ENCODE peak calls at places on chromosome 17, in four cellular contexts. I is A549, A is thoracic aorta, G is transverse colon. B is an unnamed sample.
A peak's percentile ranks its signal among the peaks of the same experiment; 100 is the strongest.

GRCh38 chr17:55320594-55321506 is 56.1 kb downstream of the HLF start:
- DNase-seq in I (no peak), A (peak; percentile 43), G (no peak), B (no peak)

GRCh38 chr17:21397341-21398050 is 21.3 kb downstream of the KCNJ12 start:
- DNase-seq in I (no peak), A (no peak), G (no peak), B (no peak)

GRCh38 chr17:21286066-21286770 is 1.7 kb downstream of the MAP2K3 start:
- DNase-seq in I (peak; percentile 95), A (peak; percentile 96), G (peak; percentile 92), B (peak; percentile 95)

GRCh38 chr17:38915639-38915995 is 9.8 kb upstream of the LASP1NB start:
- DNase-seq in I (no peak), A (no peak), G (no peak), B (no peak)

GRCh38 chr17:32871736-32872135 is 5.2 kb downstream of the MYO1D start:
- DNase-seq in I (no peak), A (no peak), G (no peak), B (no peak)

GRCh38 chr17:67461876-67462275 is 84.8 kb downstream of the PITPNC1 start:
- DNase-seq in I (no peak), A (no peak), G (no peak), B (no peak)

GRCh38 chr17:41178341-41178740 is 320 bp upstream of the KRTAP4-2 start:
- DNase-seq in I (no peak), A (no peak), G (no peak), B (no peak)

GRCh38 chr17:72125226-72125651 is 4.4 kb downstream of the SOX9 start:
- DNase-seq in I (no peak), A (no peak), G (peak; percentile 21), B (no peak)

GRCh38 chr17:79984877-79985276 is 50.8 kb downstream of the TBC1D16 start:
- DNase-seq in I (no peak), A (no peak), G (no peak), B (no peak)

GRCh38 chr17:40491486-40491885 is 9.9 kb downstream of the TNS4 start:
- DNase-seq in I (no peak), A (no peak), G (no peak), B (peak; percentile 22)

GRCh38 chr17:16352303-16352837 is 899 bp downstream of the CENPV start:
- DNase-seq in I (peak; percentile 63), A (no peak), G (peak; percentile 54), B (peak; percentile 64)

GRCh38 chr17:27415090-27415795 is 41.0 kb upstream of the KSR1 start:
- DNase-seq in I (no peak), A (no peak), G (no peak), B (no peak)

GRCh38 chr17:52025231-52025630 is 133.3 kb downstream of the CA10 start:
- DNase-seq in I (no peak), A (no peak), G (no peak), B (no peak)

GRCh38 chr17:75498019-75498725 is 17.2 kb downstream of the CASKIN2 start:
- DNase-seq in I (no peak), A (no peak), G (no peak), B (peak; percentile 53)

GRCh38 chr17:50501054-50501453 is 7.2 kb upstream of the MYCBPAP start:
- DNase-seq in I (no peak), A (no peak), G (peak; percentile 33), B (peak; percentile 27)

GRCh38 chr17:81440511-81441244 is 45.4 kb downstream of the BAHCC1 start:
- DNase-seq in I (peak; percentile 87), A (no peak), G (no peak), B (no peak)

GRCh38 chr17:7238418-7239090 is 703 bp downstream of the PHF23 start:
- DNase-seq in I (peak; percentile 65), A (no peak), G (no peak), B (no peak)

GRCh38 chr17:72466199-72466598 is 345.4 kb downstream of the SOX9 start:
- DNase-seq in I (peak; percentile 87), A (no peak), G (peak; percentile 65), B (no peak)

GRCh38 chr17:57672971-57673370 is 72.1 kb downstream of the CCDC182 start:
- DNase-seq in I (no peak), A (no peak), G (no peak), B (no peak)

GRCh38 chr17:74605361-74605760 is 13.3 kb upstream of the CD300LD start:
- DNase-seq in I (peak; percentile 47), A (no peak), G (peak; percentile 46), B (peak; percentile 78)

GRCh38 chr17:71349908-71350600 is 770.8 kb upstream of the SOX9 start:
- DNase-seq in I (no peak), A (no peak), G (no peak), B (no peak)

GRCh38 chr17:55480907-55481306 is 30.3 kb downstream of the SMIM36 start:
- DNase-seq in I (no peak), A (no peak), G (no peak), B (no peak)

GRCh38 chr17:70181376-70181775 is 12.0 kb downstream of the KCNJ2 start:
- DNase-seq in I (no peak), A (no peak), G (no peak), B (no peak)

DNA sequence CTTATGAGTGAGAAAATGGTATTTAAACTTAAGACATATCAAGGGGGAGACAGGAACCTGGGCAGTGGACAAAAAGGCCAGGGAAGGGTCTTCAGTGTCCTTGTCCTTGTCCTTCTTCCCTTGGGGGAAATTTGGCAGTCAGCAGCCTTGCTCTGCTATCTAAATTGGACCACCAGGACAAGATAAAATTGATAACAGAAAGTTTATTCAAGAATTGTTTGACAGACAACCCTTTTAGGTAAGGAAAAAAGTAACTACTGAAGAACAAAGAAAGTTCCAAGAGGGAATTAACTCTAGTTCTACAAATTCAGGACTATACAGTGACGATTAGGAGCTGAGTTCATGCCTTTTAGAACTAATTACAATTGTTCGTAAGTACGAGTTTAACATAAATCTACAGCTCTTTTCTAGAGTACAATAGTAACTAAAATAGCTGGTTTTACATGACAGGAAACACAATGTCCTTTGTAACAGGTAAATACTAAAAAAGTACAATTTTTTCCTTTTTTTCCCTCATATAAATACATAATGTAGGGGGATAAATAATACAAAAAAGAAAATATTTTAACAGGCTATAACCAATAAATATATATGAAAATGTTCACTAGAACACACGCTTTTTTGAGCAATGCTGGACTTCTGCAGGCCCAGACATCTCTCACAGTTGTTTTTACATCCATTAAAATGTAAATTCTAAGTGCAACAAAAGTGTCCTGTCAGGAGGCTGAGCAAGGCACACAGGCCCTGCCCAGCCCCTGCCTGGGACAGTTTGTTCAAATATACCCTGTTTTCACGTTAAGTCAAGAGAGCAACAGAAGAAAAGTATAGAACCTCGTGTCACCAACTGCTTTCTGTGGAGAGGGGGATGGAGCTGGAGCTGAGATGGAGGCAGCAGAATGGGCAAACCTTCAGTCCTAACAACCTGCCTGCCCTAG is 4.0 kb upstream of the HOXB2 start:
- DNase-seq in I (no peak), A (no peak), G (no peak), B (no peak)
- H3K4me3 ChIP-seq in I (no peak overlapping the region), A (peak overlapping the region; percentile 62), G (no peak overlapping the region), B (no peak overlapping the region)

GRCh38 chr17:28745052-28745776 is 1.4 kb downstream of the TRAF4 start:
- DNase-seq in I (no peak), A (no peak), G (peak; percentile 67), B (peak; percentile 75)

GRCh38 chr17:28745777-28746473 is 2.1 kb downstream of the TRAF4 start:
- DNase-seq in I (no peak), A (no peak), G (peak; percentile 61), B (peak; percentile 52)

GRCh38 chr17:28747801-28748750 is 4.3 kb downstream of the TRAF4 start:
- DNase-seq in I (no peak), A (no peak), G (no peak), B (no peak)

GRCh38 chr17:28747046-28747691 is 3.4 kb downstream of the TRAF4 start:
- DNase-seq in I (no peak), A (no peak), G (peak; percentile 78), B (peak; percentile 54)

DNA sequence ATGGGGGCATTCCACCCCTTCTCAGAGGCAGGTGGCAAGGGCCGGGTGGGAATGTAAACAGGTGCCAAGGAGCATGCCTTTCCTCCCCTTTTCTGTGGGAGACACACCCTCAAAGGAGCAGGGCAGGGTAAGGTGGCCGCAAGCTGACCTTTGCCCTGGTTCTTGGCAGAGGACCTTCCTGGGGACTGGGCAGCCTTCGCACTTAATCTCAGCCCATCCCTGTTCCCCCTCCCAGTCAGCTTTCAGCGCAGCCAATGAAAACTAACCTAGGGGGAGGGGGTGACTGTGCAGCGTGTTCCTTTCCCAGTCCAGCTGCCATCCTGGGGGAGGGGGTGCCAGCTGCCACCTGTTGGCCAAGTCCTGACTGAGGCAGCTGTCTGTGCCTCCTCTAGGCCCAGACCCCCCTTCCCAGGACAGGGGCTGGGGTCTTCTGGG is 2.8 kb downstream of the TRAF4 start:
- DNase-seq in I (no peak), A (no peak), G (peak; percentile 88), B (peak; percentile 70)
- H3K27ac ChIP-seq in I (peak overlapping the region; percentile 98), A (peak overlapping the region; percentile 83), G (peak overlapping the region; percentile 98), B (no peak overlapping the region)

GRCh38 chr17:8944083-8944482 is 21.4 kb downstream of the PIK3R5 start:
- DNase-seq in I (no peak), A (no peak), G (no peak), B (no peak)
- H3K4me1 ChIP-seq in I (no peaks in the 10 kb centered on the region), A (no peaks in the 10 kb centered on the region), G (no peaks in the 10 kb centered on the region), B (no peaks in the 10 kb centered on the region)

DNA sequence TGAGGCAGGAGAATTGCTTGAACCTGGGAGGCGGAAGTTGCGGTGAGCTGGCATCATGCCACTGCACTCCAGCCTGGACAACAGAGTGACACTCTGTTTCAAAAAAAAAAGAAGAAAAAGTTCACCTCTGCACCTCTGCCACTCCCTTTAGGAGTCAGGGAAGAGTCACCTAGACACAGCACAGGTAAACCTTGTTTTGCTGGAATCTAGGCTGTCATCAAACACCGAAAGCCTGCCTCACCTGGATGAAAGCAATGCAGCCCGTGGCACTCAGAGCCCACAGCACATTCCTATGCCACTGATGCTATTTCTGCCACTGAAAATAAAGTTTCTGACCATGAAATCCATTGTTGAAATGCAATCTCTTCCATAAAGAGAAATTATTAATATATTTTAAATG is 22.2 kb downstream of the CFAP52 start:
- DNase-seq in I (no peak), A (no peak), G (no peak), B (no peak)
- H3K4me3 ChIP-seq in I (no peak overlapping the region), A (no peak overlapping the region), G (no peak overlapping the region), B (no peak overlapping the region)

B was measured in right cardiac atrium.